ENCODE peak calls at places on chromosomes 12 and 14, in four cellular contexts. U is NT2/D1, T is astrocyte, W is K562. O is an unnamed sample.

GRCh38 chr12:106492893-106493292 is 89.9 kb upstream of the RFX4 start:
- DNase-seq in U (no peak), T (no peak), W (no peak), O (no peak)

GRCh38 chr12:66144796-66145754 is 14.5 kb upstream of the LLPH start:
- DNase-seq in U (peak), T (peak), W (no peak), O (peak)

GRCh38 chr12:104929926-104930325 is 28.2 kb downstream of the SLC41A2 start:
- DNase-seq in U (no peak), T (no peak), W (no peak), O (no peak)

GRCh38 chr12:19482551-19483109 is 43.3 kb downstream of the AEBP2 start:
- DNase-seq in U (no peak), T (no peak), W (no peak), O (no peak)

GRCh38 chr12:63845726-63846125 is 1.2 kb downstream of the SRGAP1 start:
- DNase-seq in U (no peak), T (peak), W (no peak), O (peak)

GRCh38 chr14:59484611-59485174 is 376 bp downstream of the JKAMP start:
- DNase-seq in U (no peak), T (peak), W (no peak), O (no peak)

GRCh38 chr12:15274561-15274967 is 47.7 kb upstream of the PTPRO start:
- DNase-seq in U (no peak), T (no peak), W (no peak), O (peak)

GRCh38 chr14:53894456-53894855 is 62.2 kb downstream of the BMP4 start:
- DNase-seq in U (no peak), T (peak), W (no peak), O (no peak)

GRCh38 chr14:104150201-104151027 is 12.0 kb downstream of the KIF26A start:
- DNase-seq in U (no peak), T (peak), W (peak), O (no peak)

GRCh38 chr12:95943231-95943842 is at the start of gene AMDHD1:
- DNase-seq in U (peak), T (peak), W (no peak), O (peak)

GRCh38 chr14:104102282-104102914 is 16.9 kb downstream of the ASPG start:
- DNase-seq in U (no peak), T (no peak), W (no peak), O (no peak)

GRCh38 chr12:63302269-63302940 is 151.4 kb upstream of the AVPR1A start:
- DNase-seq in U (no peak), T (no peak), W (no peak), O (no peak)

GRCh38 chr12:109630815-109631214 is 57.2 kb downstream of the MVK start:
- DNase-seq in U (no peak), T (no peak), W (no peak), O (no peak)

GRCh38 chr12:54287316-54288157 is 7.0 kb downstream of the HNRNPA1 start:
- DNase-seq in U (no peak), T (no peak), W (no peak), O (no peak)

GRCh38 chr12:75155962-75156361 is 53.7 kb downstream of the KCNC2 start:
- DNase-seq in U (no peak), T (no peak), W (no peak), O (no peak)

GRCh38 chr14:105141486-105142281 is 26.9 kb downstream of the JAG2 start:
- DNase-seq in U (no peak), T (no peak), W (no peak), O (no peak)

GRCh38 chr12:47509398-47509851 is 196.4 kb downstream of the RPAP3 start:
- DNase-seq in U (no peak), T (peak), W (no peak), O (no peak)

GRCh38 chr14:70061108-70061507 is 127.6 kb downstream of the SLC8A3 start:
- DNase-seq in U (no peak), T (no peak), W (no peak), O (no peak)

GRCh38 chr14:68665792-68666195 is 127.1 kb downstream of the ZFP36L1 start:
- DNase-seq in U (no peak), T (no peak), W (no peak), O (no peak)

GRCh38 chr12:19181666-19182426 is 52.3 kb downstream of the PLEKHA5 start:
- DNase-seq in U (no peak), T (no peak), W (no peak), O (no peak)

GRCh38 chr14:63436286-63437098 is 106.7 kb downstream of the PPP2R5E start:
- DNase-seq in U (no peak), T (no peak), W (no peak), O (no peak)

GRCh38 chr12:102955926-102956737 is 1.3 kb upstream of the ASCL1 start:
- DNase-seq in U (no peak), T (no peak), W (no peak), O (no peak)

GRCh38 chr12:54373619-54374554 is 9.6 kb upstream of the GPR84 start:
- DNase-seq in U (no peak), T (no peak), W (no peak), O (no peak)

GRCh38 chr12:54502485-54502884 is 4.9 kb downstream of the NCKAP1L start:
- DNase-seq in U (no peak), T (no peak), W (no peak), O (no peak)

GRCh38 chr14:103724116-103724515 is 8.5 kb downstream of the ZFYVE21 start:
- DNase-seq in U (no peak), T (peak), W (no peak), O (no peak)

GRCh38 chr14:103072595-103073366 is 11.2 kb upstream of the LBHD2 start:
- DNase-seq in U (no peak), T (no peak), W (no peak), O (no peak)

GRCh38 chr14:52013984-52014600 is 24.7 kb downstream of the RTRAF start:
- DNase-seq in U (no peak), T (no peak), W (peak), O (no peak)

GRCh38 chr12:67241482-67241881 is 27.7 kb upstream of the CAND1 start:
- DNase-seq in U (no peak), T (peak), W (no peak), O (no peak)

GRCh38 chr14:77641534-77642341 is 25.3 kb upstream of the SPTLC2 start:
- DNase-seq in U (no peak), T (peak), W (no peak), O (peak)

GRCh38 chr14:91354979-91355685 is 62.5 kb downstream of the CCDC88C start:
- DNase-seq in U (no peak), T (no peak), W (peak), O (peak)

GRCh38 chr12:48820406-48820805 is 2.1 kb downstream of the CACNB3 start:
- DNase-seq in U (no peak), T (no peak), W (no peak), O (no peak)

GRCh38 chr12:32062841-32063240 is 43.8 kb upstream of the BICD1 start:
- DNase-seq in U (no peak), T (no peak), W (no peak), O (no peak)

GRCh38 chr12:103840399-103840880 is 594 bp downstream of the NT5DC3 start:
- DNase-seq in U (no peak), T (peak), W (peak), O (no peak)

GRCh38 chr12:26030371-26030770 is 71.9 kb downstream of the RASSF8 start:
- DNase-seq in U (no peak), T (no peak), W (no peak), O (no peak)

GRCh38 chr14:64504897-64505771 is 564 bp downstream of the ZBTB1 start:
- DNase-seq in U (peak), T (peak), W (peak), O (peak)

GRCh38 chr12:120598674-120599463 is 17.7 kb upstream of the POP5 start:
- DNase-seq in U (no peak), T (peak), W (no peak), O (no peak)

GRCh38 chr12:21526721-21527345 is 737 bp downstream of the SPX start:
- DNase-seq in U (no peak), T (no peak), W (no peak), O (no peak)

GRCh38 chr12:99453831-99454538 is 193.6 kb upstream of the GARIN6 start:
- DNase-seq in U (no peak), T (peak), W (no peak), O (no peak)
- H3K9ac ChIP-seq in U (no peak), T (no peak), W (no peak), O (no peak)

GRCh38 chr14:72165151-72165715 is 233.0 kb downstream of the RGS6 start:
- DNase-seq in U (no peak), T (no peak), W (no peak), O (no peak)

GRCh38 chr14:72169521-72169920 is 237.3 kb downstream of the RGS6 start:
- DNase-seq in U (no peak), T (no peak), W (peak), O (no peak)

GRCh38 chr14:72164420-72165150 is 232.4 kb downstream of the RGS6 start:
- DNase-seq in U (no peak), T (no peak), W (no peak), O (no peak)
- H3K9ac ChIP-seq in U (no peak), T (no peak), W (no peak), O (no peak)

GRCh38 chr14:75132374-75133086 is 5.7 kb upstream of the NEK9 start:
- DNase-seq in U (peak), T (peak), W (peak), O (peak)
- H3K9ac ChIP-seq in U (no peak), T (peak), W (no peak), O (no peak)

GRCh38 chr12:4478933-4479332 is 33.3 kb upstream of the FGF6 start:
- DNase-seq in U (no peak), T (no peak), W (peak), O (no peak)
- H3K9ac ChIP-seq in U (no peak), T (no peak), W (no peak), O (no peak)

O was measured in colonic mucosa.